ENCODE peak calls at places on chromosomes 6 and 20, in seven cellular contexts. L, E, W, J, B, Z and A are unnamed samples.

GRCh38 chr6:43627008-43627825 is 1.8 kb downstream of the GTPBP2 start:
- DNase-seq in J (peak), W (peak), B (peak), E (peak), L (peak), Z (peak), A (peak)

GRCh38 chr6:152271681-152272464 is 365.3 kb downstream of the SYNE1 start:
- DNase-seq in J (peak), Z (peak), W (no peak), L (peak), B (peak), E (no peak), A (peak)

GRCh38 chr6:27791182-27791939 is 120.8 kb downstream of the OR2B2 start:
- DNase-seq in Z (peak), J (peak), W (no peak), L (no peak), B (peak), E (no peak), A (peak)

GRCh38 chr20:53176133-53176532 is 204.0 kb downstream of the TSHZ2 start:
- DNase-seq in L (no peak), E (no peak), Z (no peak), J (no peak), B (no peak), W (no peak), A (no peak)

GRCh38 chr6:24918641-24919403 is 16.9 kb downstream of the RIPOR2 start:
- DNase-seq in Z (no peak), J (no peak), W (no peak), B (no peak), E (no peak), L (no peak), A (peak)

GRCh38 chr6:121765060-121765459 is 329.6 kb downstream of the GJA1 start:
- DNase-seq in E (no peak), W (no peak), Z (no peak), L (no peak), J (no peak), B (no peak), A (no peak)

GRCh38 chr20:21796059-21796458 is 90.6 kb downstream of the PAX1 start:
- DNase-seq in E (no peak), L (no peak), B (no peak), W (no peak), Z (no peak), J (no peak), A (no peak)

GRCh38 chr6:100879317-100879716 is 1.8 kb downstream of the ASCC3 start:
- DNase-seq in L (no peak), J (no peak), Z (no peak), B (no peak), W (no peak), E (no peak), A (no peak)

GRCh38 chr6:144013486-144013909 is 5.4 kb upstream of the PLAGL1 start:
- DNase-seq in Z (peak), E (peak), B (peak), W (peak), L (no peak), J (peak), A (peak)

GRCh38 chr6:109279628-109280027 is 102.6 kb downstream of the CD164 start:
- DNase-seq in W (no peak), E (no peak), B (no peak), L (no peak), J (no peak), Z (no peak), A (no peak)

GRCh38 chr6:3749390-3749978 is 2.0 kb downstream of the PXDC1 start:
- DNase-seq in L (no peak), E (no peak), W (peak), J (no peak), B (peak), Z (no peak), A (no peak)

GRCh38 chr6:53694800-53695394 is 29.3 kb upstream of the KLHL31 start:
- DNase-seq in B (no peak), E (no peak), L (no peak), Z (no peak), J (no peak), W (no peak), A (no peak)

GRCh38 chr6:36204068-36204753 is 7.7 kb downstream of the BRPF3 start:
- DNase-seq in W (no peak), B (no peak), Z (no peak), J (no peak), E (no peak), L (no peak), A (no peak)

GRCh38 chr6:116511424-116512131 is at the start of gene CALHM5:
- DNase-seq in E (no peak), L (peak), J (peak), W (no peak), B (peak), Z (peak), A (peak)

GRCh38 chr20:62805365-62805710 is 703 bp downstream of the OGFR start:
- DNase-seq in B (no peak), E (no peak), L (no peak), Z (no peak), W (no peak), J (no peak), A (no peak)

GRCh38 chr20:41364967-41365765 is 1.5 kb downstream of the EMILIN3 start:
- DNase-seq in B (no peak), L (no peak), Z (no peak), E (peak), J (no peak), W (no peak), A (no peak)

GRCh38 chr6:107753778-107754177 is 70.3 kb downstream of the SCML4 start:
- DNase-seq in W (no peak), B (no peak), Z (no peak), L (no peak), J (no peak), E (no peak), A (no peak)

GRCh38 chr6:131362070-131362469 is 211.0 kb upstream of the ARG1 start:
- DNase-seq in L (no peak), W (no peak), E (no peak), Z (no peak), J (no peak), B (no peak), A (no peak)

GRCh38 chr6:154995241-154996162 is at the start of gene TIAM2:
- DNase-seq in W (no peak), Z (no peak), J (no peak), L (no peak), E (no peak), B (no peak), A (peak)

GRCh38 chr6:121590941-121591340 is 155.5 kb downstream of the GJA1 start:
- DNase-seq in W (no peak), E (no peak), L (no peak), J (no peak), Z (no peak), B (no peak), A (no peak)

GRCh38 chr6:51959744-51960383 is 127.5 kb downstream of the PKHD1 start:
- DNase-seq in Z (no peak), B (peak), W (peak), E (peak), L (no peak), J (no peak), A (peak)

GRCh38 chr6:48426636-48427035 is 315.6 kb upstream of the PTCHD4 start:
- DNase-seq in J (no peak), L (no peak), Z (no peak), W (no peak), B (no peak), E (no peak), A (no peak)

GRCh38 chr6:127013865-127014264 is 104.6 kb upstream of the RSPO3 start:
- DNase-seq in W (no peak), J (no peak), L (no peak), B (no peak), E (no peak), Z (no peak), A (no peak)

GRCh38 chr6:106823732-106824351 is 150.7 kb downstream of the CD24 start:
- DNase-seq in Z (no peak), L (no peak), J (no peak), W (no peak), E (no peak), B (peak), A (no peak)

GRCh38 chr20:19540401-19540800 is 217.7 kb upstream of the RIN2 start:
- DNase-seq in B (no peak), E (no peak), L (no peak), J (no peak), W (no peak), Z (no peak), A (peak)

GRCh38 chr6:138410048-138410735 is 6.2 kb downstream of the HEBP2 start:
- DNase-seq in L (no peak), Z (no peak), B (no peak), W (no peak), J (peak), E (no peak), A (no peak)

GRCh38 chr6:34324738-34325444 is 67.6 kb downstream of the NUDT3 start:
- DNase-seq in E (no peak), J (no peak), W (peak), L (no peak), B (no peak), Z (no peak), A (peak)

GRCh38 chr6:155832596-155832995 is 377.0 kb upstream of the NOX3 start:
- DNase-seq in L (no peak), Z (no peak), J (no peak), B (no peak), W (no peak), E (no peak), A (no peak)

GRCh38 chr20:37308098-37309050 is 18.9 kb downstream of the MANBAL start:
- DNase-seq in E (no peak), J (no peak), W (no peak), Z (no peak), L (no peak), B (no peak), A (peak)

GRCh38 chr6:2465336-2465735 is 219.9 kb upstream of the GMDS start:
- DNase-seq in E (no peak), J (no peak), L (no peak), W (no peak), Z (no peak), B (no peak), A (no peak)

DNA sequence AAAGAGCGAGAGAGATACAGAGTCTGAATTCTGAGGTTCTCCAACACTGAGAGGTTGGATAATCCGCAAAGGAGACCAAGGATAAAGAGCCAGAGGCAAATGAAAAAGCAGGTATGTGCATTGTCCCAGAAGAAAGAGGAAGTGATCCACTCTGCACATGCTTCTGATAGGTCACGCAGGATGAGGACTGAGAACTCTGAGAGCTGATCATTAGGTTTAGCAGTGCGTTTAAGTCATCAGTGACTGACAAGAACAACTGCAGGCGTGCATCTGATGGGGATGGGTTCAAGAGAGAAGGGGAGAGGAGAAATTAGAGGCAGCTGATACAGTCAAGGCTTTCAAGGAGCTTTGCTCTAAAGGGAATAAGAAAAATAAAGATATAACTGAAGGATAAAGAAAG is 301.2 kb upstream of the SGK1 start:
- DNase-seq in Z (no peak), L (no peak), W (no peak), B (no peak), J (no peak), E (no peak), A (no peak)
- H3K4me3 ChIP-seq in Z (no peak), L (no peak), W (no peak), B (no peak), J (no peak), E (no peak), A (no peak)

GRCh38 chr20:17638835-17639407 is 43.1 kb downstream of the RRBP1 start:
- DNase-seq in W (no peak), J (no peak), L (no peak), B (no peak), Z (no peak), E (no peak), A (no peak)

GRCh38 chr20:17635846-17636245 is 46.2 kb downstream of the RRBP1 start:
- DNase-seq in J (peak), B (no peak), Z (no peak), E (no peak), L (no peak), W (no peak), A (no peak)

GRCh38 chr20:17636523-17637412 is 45.3 kb downstream of the RRBP1 start:
- DNase-seq in W (no peak), E (no peak), L (no peak), J (no peak), B (no peak), Z (no peak), A (no peak)

GRCh38 chr20:17637985-17638640 is 43.9 kb downstream of the RRBP1 start:
- DNase-seq in Z (no peak), B (no peak), W (no peak), L (no peak), J (no peak), E (no peak), A (no peak)

GRCh38 chr20:17637413-17637780 is 44.6 kb downstream of the RRBP1 start:
- DNase-seq in L (no peak), W (no peak), B (no peak), Z (no peak), J (no peak), E (no peak), A (no peak)
- H3K27ac ChIP-seq in L (peak), W (no peak), B (no peak), Z (peak), J (peak), E (no peak), A (no peak)

GRCh38 chr6:148700713-148701392 is 46.0 kb upstream of the UST start:
- DNase-seq in L (no peak), B (peak), J (no peak), Z (no peak), W (no peak), E (no peak), A (no peak)
- H3K4me3 ChIP-seq in L (peak), B (peak), J (peak), Z (no peak), W (peak), E (peak), A (peak)

GRCh38 chr6:13304580-13305255 is 23.6 kb downstream of the TBC1D7 start:
- DNase-seq in J (no peak), B (no peak), E (no peak), W (no peak), L (no peak), Z (peak), A (no peak)
- H3K27ac ChIP-seq in J (no peak), B (peak), E (no peak), W (no peak), L (peak), Z (peak), A (peak)